ENCODE peak calls at places on chromosomes 12 and 14, in five cellular contexts. One of them, this sample, is unnamed.

GRCh38 chr14:91311284-91311662 is 66.8 kb upstream of the GPR68 start:
- DNase-seq in NCI-H2081: no peak
- DNase-seq in iPS DF 19.7: no peak
- DNase-seq in kidney: no peak
- DNase-seq in stimulated activated CD4-positive, alpha-beta T cell treated with anti-CD3 and anti-CD28 coated beads, Interleukin-4, amount 100 ng/mL, for 1 hour: peak
- DNase-seq in this sample: no peak

GRCh38 chr14:89025581-89026236 is 201.3 kb downstream of the TTC8 start:
- DNase-seq in NCI-H2081: no peak
- DNase-seq in iPS DF 19.7: no peak
- DNase-seq in kidney: no peak
- DNase-seq in stimulated activated CD4-positive, alpha-beta T cell treated with anti-CD3 and anti-CD28 coated beads, Interleukin-4, amount 100 ng/mL, for 1 hour: no peak
- DNase-seq in this sample: no peak

GRCh38 chr12:93563807-93564538 is 8.5 kb upstream of the SOCS2 start:
- DNase-seq in NCI-H2081: no peak
- DNase-seq in iPS DF 19.7: no peak
- DNase-seq in kidney: no peak
- DNase-seq in stimulated activated CD4-positive, alpha-beta T cell treated with anti-CD3 and anti-CD28 coated beads, Interleukin-4, amount 100 ng/mL, for 1 hour: no peak
- DNase-seq in this sample: no peak

GRCh38 chr12:68264864-68265256 is 11.5 kb upstream of the IL22 start:
- DNase-seq in NCI-H2081: no peak
- DNase-seq in iPS DF 19.7: no peak
- DNase-seq in kidney: no peak
- DNase-seq in stimulated activated CD4-positive, alpha-beta T cell treated with anti-CD3 and anti-CD28 coated beads, Interleukin-4, amount 100 ng/mL, for 1 hour: no peak
- DNase-seq in this sample: no peak

GRCh38 chr12:118704517-118704916 is 276.8 kb upstream of the SRRM4 start:
- DNase-seq in NCI-H2081: no peak
- DNase-seq in iPS DF 19.7: peak
- DNase-seq in kidney: no peak
- DNase-seq in stimulated activated CD4-positive, alpha-beta T cell treated with anti-CD3 and anti-CD28 coated beads, Interleukin-4, amount 100 ng/mL, for 1 hour: no peak
- DNase-seq in this sample: no peak

GRCh38 chr12:24596768-24597388 is 352.0 kb downstream of the BCAT1 start:
- DNase-seq in NCI-H2081: peak
- DNase-seq in iPS DF 19.7: no peak
- DNase-seq in kidney: no peak
- DNase-seq in stimulated activated CD4-positive, alpha-beta T cell treated with anti-CD3 and anti-CD28 coated beads, Interleukin-4, amount 100 ng/mL, for 1 hour: no peak
- DNase-seq in this sample: no peak

GRCh38 chr12:115000038-115000437 is 316.1 kb upstream of the TBX3 start:
- DNase-seq in NCI-H2081: no peak
- DNase-seq in iPS DF 19.7: peak
- DNase-seq in kidney: no peak
- DNase-seq in stimulated activated CD4-positive, alpha-beta T cell treated with anti-CD3 and anti-CD28 coated beads, Interleukin-4, amount 100 ng/mL, for 1 hour: no peak
- DNase-seq in this sample: no peak

GRCh38 chr14:22644305-22644635 is at the start of gene OR6J1:
- DNase-seq in NCI-H2081: no peak
- DNase-seq in iPS DF 19.7: no peak
- DNase-seq in kidney: no peak
- DNase-seq in stimulated activated CD4-positive, alpha-beta T cell treated with anti-CD3 and anti-CD28 coated beads, Interleukin-4, amount 100 ng/mL, for 1 hour: no peak
- DNase-seq in this sample: no peak

GRCh38 chr12:121452356-121453021 is 52.6 kb downstream of the RNF34 start:
- DNase-seq in NCI-H2081: no peak
- DNase-seq in iPS DF 19.7: no peak
- DNase-seq in kidney: peak
- DNase-seq in stimulated activated CD4-positive, alpha-beta T cell treated with anti-CD3 and anti-CD28 coated beads, Interleukin-4, amount 100 ng/mL, for 1 hour: no peak
- DNase-seq in this sample: no peak

GRCh38 chr14:50342211-50343080 is 30.3 kb downstream of the DMAC2L start:
- DNase-seq in NCI-H2081: peak
- DNase-seq in iPS DF 19.7: no peak
- DNase-seq in kidney: peak
- DNase-seq in stimulated activated CD4-positive, alpha-beta T cell treated with anti-CD3 and anti-CD28 coated beads, Interleukin-4, amount 100 ng/mL, for 1 hour: peak
- DNase-seq in this sample: no peak

GRCh38 chr12:92472198-92472597 is 230.6 kb upstream of the PLEKHG7 start:
- DNase-seq in NCI-H2081: no peak
- DNase-seq in iPS DF 19.7: no peak
- DNase-seq in kidney: no peak
- DNase-seq in stimulated activated CD4-positive, alpha-beta T cell treated with anti-CD3 and anti-CD28 coated beads, Interleukin-4, amount 100 ng/mL, for 1 hour: no peak
- DNase-seq in this sample: no peak

GRCh38 chr14:61076531-61076930 is 95.5 kb downstream of the SLC38A6 start:
- DNase-seq in NCI-H2081: no peak
- DNase-seq in iPS DF 19.7: no peak
- DNase-seq in kidney: no peak
- DNase-seq in stimulated activated CD4-positive, alpha-beta T cell treated with anti-CD3 and anti-CD28 coated beads, Interleukin-4, amount 100 ng/mL, for 1 hour: no peak
- DNase-seq in this sample: no peak

GRCh38 chr12:6542209-6543009 is 8.1 kb downstream of the GAPDH start:
- DNase-seq in NCI-H2081: no peak
- DNase-seq in iPS DF 19.7: no peak
- DNase-seq in kidney: no peak
- DNase-seq in stimulated activated CD4-positive, alpha-beta T cell treated with anti-CD3 and anti-CD28 coated beads, Interleukin-4, amount 100 ng/mL, for 1 hour: no peak
- DNase-seq in this sample: no peak

GRCh38 chr14:78848234-78848820 is 678.2 kb downstream of the NRXN3 start:
- DNase-seq in NCI-H2081: peak
- DNase-seq in iPS DF 19.7: peak
- DNase-seq in kidney: no peak
- DNase-seq in stimulated activated CD4-positive, alpha-beta T cell treated with anti-CD3 and anti-CD28 coated beads, Interleukin-4, amount 100 ng/mL, for 1 hour: peak
- DNase-seq in this sample: no peak

GRCh38 chr12:47750229-47750798 is 8.4 kb downstream of the RAPGEF3 start:
- DNase-seq in NCI-H2081: no peak
- DNase-seq in iPS DF 19.7: no peak
- DNase-seq in kidney: peak
- DNase-seq in stimulated activated CD4-positive, alpha-beta T cell treated with anti-CD3 and anti-CD28 coated beads, Interleukin-4, amount 100 ng/mL, for 1 hour: no peak
- DNase-seq in this sample: no peak

GRCh38 chr14:64906022-64906421 is 8.2 kb upstream of the CHURC1 start:
- DNase-seq in NCI-H2081: no peak
- DNase-seq in iPS DF 19.7: no peak
- DNase-seq in kidney: no peak
- DNase-seq in stimulated activated CD4-positive, alpha-beta T cell treated with anti-CD3 and anti-CD28 coated beads, Interleukin-4, amount 100 ng/mL, for 1 hour: no peak
- DNase-seq in this sample: no peak

GRCh38 chr14:88505621-88506020 is 49.2 kb downstream of the PTPN21 start:
- DNase-seq in NCI-H2081: no peak
- DNase-seq in iPS DF 19.7: no peak
- DNase-seq in kidney: no peak
- DNase-seq in stimulated activated CD4-positive, alpha-beta T cell treated with anti-CD3 and anti-CD28 coated beads, Interleukin-4, amount 100 ng/mL, for 1 hour: no peak
- DNase-seq in this sample: no peak

GRCh38 chr12:94686834-94687628 is 36.7 kb upstream of the TMCC3 start:
- DNase-seq in NCI-H2081: no peak
- DNase-seq in iPS DF 19.7: no peak
- DNase-seq in kidney: no peak
- DNase-seq in stimulated activated CD4-positive, alpha-beta T cell treated with anti-CD3 and anti-CD28 coated beads, Interleukin-4, amount 100 ng/mL, for 1 hour: no peak
- DNase-seq in this sample: no peak

GRCh38 chr12:109524466-109525278 is 47.2 kb downstream of the UBE3B start:
- DNase-seq in NCI-H2081: no peak
- DNase-seq in iPS DF 19.7: no peak
- DNase-seq in kidney: no peak
- DNase-seq in stimulated activated CD4-positive, alpha-beta T cell treated with anti-CD3 and anti-CD28 coated beads, Interleukin-4, amount 100 ng/mL, for 1 hour: no peak
- DNase-seq in this sample: peak